ENCODE peak calls at places on chromosomes 6 and 20, in eight cellular contexts. E is fibroblast of lung; G is kidney; J is neuronal stem cell; T is naive thymus-derived CD4-positive, alpha-beta T cell; K is tibial nerve; P is A673; Z is H9. B is an unnamed sample. For H3K4me1, the result is how much of the 10 kb centered on the place peaks cover.

GRCh38 chr6:157223021-157223430 is 100.3 kb downstream of the TMEM242 start:
- DNase-seq in E (peak), G (peak), J (no peak), T (no peak), K (no peak), P (no peak), Z (no peak), B (no peak)

GRCh38 chr6:135212020-135212806 is 31.1 kb downstream of the MYB start:
- DNase-seq in E (peak), G (no peak), J (no peak), T (no peak), K (no peak), P (peak), Z (no peak), B (peak)

GRCh38 chr6:149862901-149863595 is 1.1 kb downstream of the LRP11 start:
- DNase-seq in E (peak), G (peak), J (peak), T (peak), K (peak), P (peak), Z (peak), B (no peak)

GRCh38 chr20:43746344-43747137 is 19.7 kb upstream of the GTSF1L start:
- DNase-seq in E (no peak), G (no peak), J (no peak), T (no peak), K (no peak), P (peak), Z (no peak), B (no peak)

GRCh38 chr6:146847426-146847825 is 248.7 kb downstream of the ADGB start:
- DNase-seq in E (peak), G (no peak), J (no peak), T (no peak), K (no peak), P (no peak), Z (no peak), B (no peak)

GRCh38 chr6:128168244-128168643 is 267.4 kb upstream of the THEMIS start:
- DNase-seq in E (no peak), G (no peak), J (no peak), T (no peak), K (no peak), P (no peak), Z (no peak), B (no peak)

GRCh38 chr6:133227344-133227743 is 13.8 kb upstream of the EYA4 start:
- DNase-seq in E (no peak), G (no peak), J (no peak), T (no peak), K (no peak), P (no peak), Z (no peak), B (no peak)

GRCh38 chr20:20334489-20334888 is 33.4 kb upstream of the INSM1 start:
- DNase-seq in E (no peak), G (no peak), J (no peak), T (no peak), K (no peak), P (no peak), Z (no peak), B (no peak)

GRCh38 chr20:46084805-46085792 is 4.7 kb downstream of the NCOA5 start:
- DNase-seq in E (peak), G (no peak), J (no peak), T (no peak), K (peak), P (peak), Z (no peak), B (no peak)

GRCh38 chr20:46402236-46402886 is 4.1 kb downstream of the ELMO2 start:
- DNase-seq in E (peak), G (no peak), J (no peak), T (no peak), K (no peak), P (no peak), Z (no peak), B (no peak)

GRCh38 chr20:61937146-61937962 is 128.3 kb downstream of the TAF4 start:
- DNase-seq in E (no peak), G (peak), J (no peak), T (no peak), K (no peak), P (no peak), Z (no peak), B (no peak)

GRCh38 chr6:137223370-137224131 is 4.4 kb upstream of the IFNGR1 start:
- DNase-seq in E (peak), G (no peak), J (no peak), T (no peak), K (peak), P (no peak), Z (no peak), B (no peak)

GRCh38 chr6:169208011-169208410 is 45.6 kb downstream of the THBS2 start:
- DNase-seq in E (no peak), G (no peak), J (no peak), T (no peak), K (no peak), P (no peak), Z (no peak), B (no peak)

GRCh38 chr20:49385471-49385870 is 97.0 kb downstream of the KCNB1 start:
- DNase-seq in E (peak), G (no peak), J (no peak), T (no peak), K (no peak), P (peak), Z (peak), B (no peak)

GRCh38 chr6:14165091-14165490 is 47.5 kb downstream of the CD83 start:
- DNase-seq in E (peak), G (no peak), J (no peak), T (no peak), K (no peak), P (no peak), Z (no peak), B (no peak)

GRCh38 chr6:32191696-32192607 is 491 bp downstream of the GPSM3 start:
- DNase-seq in E (no peak), G (peak), J (no peak), T (no peak), K (no peak), P (no peak), Z (peak), B (no peak)

GRCh38 chr6:51273228-51273961 is 454.7 kb downstream of the TFAP2B start:
- DNase-seq in E (no peak), G (no peak), J (peak), T (no peak), K (no peak), P (no peak), Z (peak), B (no peak)

GRCh38 chr6:10019851-10020250 is 395.0 kb downstream of the TFAP2A start:
- DNase-seq in E (no peak), G (no peak), J (no peak), T (no peak), K (no peak), P (no peak), Z (no peak), B (no peak)

GRCh38 chr20:1154224-1154623 is 30.6 kb downstream of the TMEM74B start:
- DNase-seq in E (no peak), G (no peak), J (no peak), T (no peak), K (no peak), P (no peak), Z (no peak), B (no peak)

GRCh38 chr6:15551262-15551661 is 111.6 kb downstream of the DTNBP1 start:
- DNase-seq in E (no peak), G (no peak), J (no peak), T (no peak), K (no peak), P (no peak), Z (no peak), B (no peak)

GRCh38 chr20:9476174-9476573 is 38.2 kb upstream of the LAMP5 start:
- DNase-seq in E (no peak), G (no peak), J (no peak), T (no peak), K (no peak), P (no peak), Z (no peak), B (no peak)

GRCh38 chr6:154113392-154113791 is 74.4 kb downstream of the OPRM1 start:
- DNase-seq in E (no peak), G (no peak), J (no peak), T (no peak), K (no peak), P (no peak), Z (no peak), B (peak)

GRCh38 chr6:19731286-19731685 is 105.9 kb upstream of the ID4 start:
- DNase-seq in E (peak), G (no peak), J (no peak), T (no peak), K (no peak), P (no peak), Z (no peak), B (no peak)

GRCh38 chr20:6533321-6533720 is 234.2 kb upstream of the BMP2 start:
- DNase-seq in E (peak), G (no peak), J (no peak), T (no peak), K (no peak), P (no peak), Z (no peak), B (no peak)

GRCh38 chr20:51811040-51811351 is 8.7 kb upstream of the SALL4 start:
- DNase-seq in E (peak), G (no peak), J (no peak), T (no peak), K (no peak), P (no peak), Z (no peak), B (no peak)

GRCh38 chr20:1686151-1686748 is 28.7 kb upstream of the SIRPG start:
- DNase-seq in E (no peak), G (no peak), J (no peak), T (no peak), K (no peak), P (no peak), Z (no peak), B (no peak)

GRCh38 chr6:107068691-107069630 is 41.0 kb downstream of the MTRES1 start:
- DNase-seq in E (no peak), G (no peak), J (no peak), T (no peak), K (no peak), P (no peak), Z (no peak), B (no peak)

GRCh38 chr6:28996844-28997502 is 8.1 kb downstream of the ZNF311 start:
- DNase-seq in E (no peak), G (no peak), J (no peak), T (no peak), K (no peak), P (no peak), Z (no peak), B (no peak)

GRCh38 chr6:34701199-34701598 is 4.6 kb upstream of the ILRUN start:
- DNase-seq in E (no peak), G (no peak), J (no peak), T (no peak), K (no peak), P (no peak), Z (no peak), B (no peak)

GRCh38 chr20:62553838-62554161 is 78.0 kb upstream of the GATA5 start:
- DNase-seq in E (no peak), G (no peak), J (no peak), T (no peak), K (no peak), P (no peak), Z (no peak), B (no peak)

GRCh38 chr6:31737315-31738047 is 1.2 kb upstream of the CLIC1 start:
- DNase-seq in E (peak), G (peak), J (peak), T (no peak), K (no peak), P (peak), Z (peak), B (no peak)

GRCh38 chr20:62776692-62777527 is 19.4 kb upstream of the MRGBP start:
- DNase-seq in E (no peak), G (no peak), J (no peak), T (peak), K (no peak), P (peak), Z (peak), B (no peak)

GRCh38 chr20:45408646-45409213 is 641 bp downstream of the DBNDD2 start:
- DNase-seq in E (no peak), G (no peak), J (no peak), T (no peak), K (no peak), P (no peak), Z (no peak), B (no peak)

GRCh38 chr20:10992776-10993175 is 319.0 kb upstream of the JAG1 start:
- DNase-seq in E (peak), G (no peak), J (no peak), T (no peak), K (no peak), P (no peak), Z (no peak), B (no peak)

GRCh38 chr6:88629838-88630462 is 333.5 kb downstream of the RNGTT start:
- DNase-seq in E (no peak), G (no peak), J (peak), T (no peak), K (no peak), P (peak), Z (peak), B (no peak)

DNA sequence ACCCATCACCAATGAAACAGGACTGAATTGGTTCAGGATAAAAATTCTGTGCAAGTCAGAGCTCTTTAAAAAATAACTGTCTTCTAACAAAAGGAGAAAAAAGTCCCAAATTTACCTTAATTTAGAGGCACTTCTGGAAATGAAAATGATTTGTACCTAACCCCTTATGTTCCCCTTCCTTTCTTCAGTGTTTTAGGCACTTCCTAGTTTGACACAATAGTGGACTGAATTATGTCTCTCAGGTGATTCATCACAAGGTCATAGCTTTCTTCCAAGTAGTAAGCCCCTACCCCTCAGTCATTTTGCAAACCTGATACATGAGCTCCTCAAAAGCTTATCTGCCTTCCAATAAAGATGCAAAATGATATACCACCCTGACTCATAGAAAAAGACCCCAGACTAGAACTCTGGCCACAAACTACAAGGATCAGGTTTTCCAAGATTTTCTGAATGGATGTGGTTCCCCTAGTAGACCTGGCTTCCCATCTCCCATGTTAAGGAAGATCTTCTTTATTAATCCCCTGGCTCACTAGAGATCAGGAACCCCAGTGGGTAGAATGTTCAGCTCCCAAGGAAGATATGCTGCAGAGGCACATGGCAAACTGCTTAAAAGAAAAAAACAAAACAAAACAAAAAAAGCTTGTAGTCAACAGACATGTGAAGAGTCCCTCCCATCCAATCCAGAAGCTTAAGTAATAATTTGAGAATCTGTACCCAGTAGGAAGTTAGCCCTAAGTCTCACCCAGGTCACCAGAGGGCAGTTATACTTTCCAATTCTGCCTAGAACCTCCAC is 3.6 kb downstream of the PPP1R10 start:
- DNase-seq in E (peak), G (no peak), J (no peak), T (no peak), K (no peak), P (no peak), Z (no peak), B (no peak)
- H3K27ac ChIP-seq in E (peak), G (peak), J (no peak), T (peak), K (peak), P (peak), Z (no peak), B (peak)

GRCh38 chr20:23151008-23151703 is 65.0 kb upstream of the CD93 start:
- DNase-seq in E (no peak), G (no peak), J (no peak), T (no peak), K (no peak), P (no peak), Z (peak), B (no peak)

GRCh38 chr20:23152308-23152892 is 66.3 kb upstream of the CD93 start:
- DNase-seq in E (peak), G (peak), J (no peak), T (no peak), K (peak), P (no peak), Z (peak), B (no peak)

GRCh38 chr20:23151885-23152284 is 65.8 kb upstream of the CD93 start:
- DNase-seq in E (no peak), G (no peak), J (no peak), T (no peak), K (no peak), P (no peak), Z (peak), B (no peak)

GRCh38 chr20:23153696-23154341 is 67.7 kb upstream of the CD93 start:
- DNase-seq in E (no peak), G (no peak), J (no peak), T (no peak), K (no peak), P (no peak), Z (peak), B (no peak)

DNA sequence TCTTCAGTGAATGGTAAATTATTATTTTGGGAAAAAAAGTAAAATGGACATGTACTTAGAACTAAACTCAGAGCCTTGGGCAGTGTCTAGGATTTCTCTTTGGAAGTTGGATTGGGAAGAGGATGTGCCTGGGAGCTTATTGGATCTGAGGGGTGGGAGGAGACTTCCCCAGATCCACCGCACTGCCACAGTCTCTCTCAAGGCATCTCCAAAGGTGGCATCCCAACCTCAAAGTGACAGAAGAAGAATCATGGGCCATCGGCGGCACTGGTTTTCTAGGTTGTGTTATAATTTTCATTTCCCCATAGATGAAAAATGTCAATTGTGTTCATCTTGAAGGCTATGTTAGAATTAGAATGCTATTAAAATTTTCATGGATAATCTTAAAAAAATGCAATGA is 66.8 kb upstream of the CD93 start:
- DNase-seq in E (no peak), G (no peak), J (no peak), T (no peak), K (no peak), P (no peak), Z (peak), B (no peak)
- H3K4me1 ChIP-seq in E (under half), G (under half), J (under half), T (under half), K (under half), P (under half), Z (under half), B (under half)

GRCh38 chr6:56790424-56790823 is 147.7 kb upstream of the DST start:
- DNase-seq in E (no peak), G (no peak), J (no peak), T (no peak), K (no peak), P (no peak), Z (no peak), B (no peak)

GRCh38 chr6:56798163-56798562 is 155.5 kb upstream of the DST start:
- DNase-seq in E (peak), G (no peak), J (no peak), T (no peak), K (no peak), P (peak), Z (no peak), B (no peak)

GRCh38 chr6:56795852-56796532 is 153.3 kb upstream of the DST start:
- DNase-seq in E (peak), G (no peak), J (no peak), T (no peak), K (no peak), P (no peak), Z (no peak), B (no peak)

GRCh38 chr6:56793938-56794337 is 151.2 kb upstream of the DST start:
- DNase-seq in E (no peak), G (no peak), J (no peak), T (no peak), K (no peak), P (no peak), Z (no peak), B (no peak)

GRCh38 chr6:56794421-56794820 is 151.7 kb upstream of the DST start:
- DNase-seq in E (no peak), G (no peak), J (no peak), T (no peak), K (no peak), P (no peak), Z (peak), B (no peak)
- H3K27ac ChIP-seq in E (no peak), G (no peak), J (no peak), T (no peak), K (no peak), P (no peak), Z (peak), B (no peak)

GRCh38 chr20:23084282-23084844 is 1.8 kb downstream of the CD93 start:
- DNase-seq in E (no peak), G (no peak), J (no peak), T (no peak), K (no peak), P (no peak), Z (no peak), B (no peak)
- H3K4me1 ChIP-seq in E (under half), G (under half), J (under half), T (under half), K (under half), P (under half), Z (under half), B (under half)

GRCh38 chr6:3651698-3652229 is 99.7 kb downstream of the PXDC1 start:
- DNase-seq in E (no peak), G (no peak), J (no peak), T (no peak), K (no peak), P (no peak), Z (no peak), B (no peak)
- H3K27ac ChIP-seq in E (no peak), G (no peak), J (no peak), T (no peak), K (no peak), P (no peak), Z (no peak), B (no peak)

DNA sequence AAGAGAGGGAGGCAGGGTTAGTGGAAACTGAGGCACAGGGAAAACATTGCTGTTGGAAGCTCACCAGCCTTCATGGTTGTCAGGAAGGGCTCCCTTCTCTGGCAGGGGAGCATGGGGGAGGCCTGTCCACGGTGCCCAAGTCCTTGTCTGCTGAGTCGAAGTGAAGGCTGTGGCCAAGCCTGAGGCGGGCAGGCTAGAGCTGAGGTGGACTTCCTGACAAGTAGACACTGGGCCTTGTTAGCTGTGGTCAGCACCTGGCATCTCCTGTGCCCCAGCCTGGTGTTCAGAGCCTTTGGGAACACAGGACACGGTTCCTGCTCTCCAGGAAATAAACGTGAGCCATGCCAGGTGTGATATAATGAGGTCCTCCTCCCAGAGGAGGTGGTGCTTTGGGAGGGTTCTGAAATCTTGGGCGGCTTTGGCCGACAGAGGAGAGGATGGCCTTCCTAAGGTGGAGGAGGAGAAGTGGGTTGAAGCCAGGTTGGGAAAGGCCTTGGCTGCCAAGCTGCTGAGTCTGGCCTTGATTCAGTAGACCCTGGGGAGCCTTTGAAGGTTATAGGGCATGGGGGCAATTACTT is 138.4 kb upstream of the RNF24 start:
- DNase-seq in E (no peak), G (peak), J (no peak), T (no peak), K (no peak), P (no peak), Z (no peak), B (no peak)
- H3K4me1 ChIP-seq in E (under half), G (under half), J (under half), T (under half), K (under half), P (under half), Z (under half), B (under half)